ENCODE peak calls at places on chromosomes 5 and 9, in ten cellular contexts. One of them, this sample, is unnamed.

GRCh38 chr5:102760815-102761214 is 5.7 kb downstream of the PAM start:
- DNase-seq in ovary: no peak
- DNase-seq in fibroblast of lung: peak; percentile 38
- DNase-seq in cardiac muscle cell: no peak
- DNase-seq in A673: no peak
- DNase-seq in CD8-positive, alpha-beta T cell: no peak
- DNase-seq in IMR-90: peak; percentile 45
- DNase-seq in heart right ventricle: no peak
- DNase-seq in sigmoid colon: peak; percentile 66
- DNase-seq in upper lobe of right lung: no peak
- DNase-seq in this sample: no peak

GRCh38 chr5:98248949-98249348 is 524.5 kb upstream of the RGMB start:
- DNase-seq in ovary: no peak
- DNase-seq in fibroblast of lung: peak; percentile 96
- DNase-seq in cardiac muscle cell: no peak
- DNase-seq in A673: no peak
- DNase-seq in CD8-positive, alpha-beta T cell: no peak
- DNase-seq in IMR-90: peak; percentile 96
- DNase-seq in heart right ventricle: no peak
- DNase-seq in sigmoid colon: no peak
- DNase-seq in upper lobe of right lung: no peak
- DNase-seq in this sample: no peak

GRCh38 chr5:122415481-122416120 is 103.6 kb downstream of the SNCAIP start:
- DNase-seq in ovary: peak; percentile 67
- DNase-seq in fibroblast of lung: peak; percentile 62
- DNase-seq in cardiac muscle cell: peak; percentile 83
- DNase-seq in A673: peak; percentile 74
- DNase-seq in CD8-positive, alpha-beta T cell: no peak
- DNase-seq in IMR-90: peak; percentile 80
- DNase-seq in heart right ventricle: peak; percentile 39
- DNase-seq in sigmoid colon: peak; percentile 74
- DNase-seq in upper lobe of right lung: no peak
- DNase-seq in this sample: no peak

GRCh38 chr9:97848582-97849237 is 4.3 kb upstream of the FOXE1 start:
- DNase-seq in ovary: no peak
- DNase-seq in fibroblast of lung: no peak
- DNase-seq in cardiac muscle cell: peak; percentile 44
- DNase-seq in A673: no peak
- DNase-seq in CD8-positive, alpha-beta T cell: no peak
- DNase-seq in IMR-90: peak; percentile 3
- DNase-seq in heart right ventricle: no peak
- DNase-seq in sigmoid colon: no peak
- DNase-seq in upper lobe of right lung: peak; percentile 78
- DNase-seq in this sample: no peak

GRCh38 chr9:134776080-134776796 is 104.4 kb upstream of the FCN2 start:
- DNase-seq in ovary: no peak
- DNase-seq in fibroblast of lung: peak; percentile 72
- DNase-seq in cardiac muscle cell: no peak
- DNase-seq in A673: no peak
- DNase-seq in CD8-positive, alpha-beta T cell: no peak
- DNase-seq in IMR-90: peak; percentile 72
- DNase-seq in heart right ventricle: no peak
- DNase-seq in sigmoid colon: no peak
- DNase-seq in upper lobe of right lung: no peak
- DNase-seq in this sample: no peak

GRCh38 chr9:117434568-117434967 is 19.7 kb upstream of the ASTN2 start:
- DNase-seq in ovary: no peak
- DNase-seq in fibroblast of lung: no peak
- DNase-seq in cardiac muscle cell: no peak
- DNase-seq in A673: no peak
- DNase-seq in CD8-positive, alpha-beta T cell: no peak
- DNase-seq in IMR-90: no peak
- DNase-seq in heart right ventricle: no peak
- DNase-seq in sigmoid colon: no peak
- DNase-seq in upper lobe of right lung: no peak
- DNase-seq in this sample: no peak

GRCh38 chr5:151678713-151679112 is 8.0 kb downstream of the SPARC start:
- DNase-seq in ovary: no peak
- DNase-seq in fibroblast of lung: peak; percentile 13
- DNase-seq in cardiac muscle cell: no peak
- DNase-seq in A673: no peak
- DNase-seq in CD8-positive, alpha-beta T cell: no peak
- DNase-seq in IMR-90: peak; percentile 4
- DNase-seq in heart right ventricle: no peak
- DNase-seq in sigmoid colon: peak; percentile 45
- DNase-seq in upper lobe of right lung: no peak
- DNase-seq in this sample: no peak

GRCh38 chr5:61270510-61271165 is 61.4 kb upstream of the ZSWIM6 start:
- DNase-seq in ovary: no peak
- DNase-seq in fibroblast of lung: no peak
- DNase-seq in cardiac muscle cell: no peak
- DNase-seq in A673: no peak
- DNase-seq in CD8-positive, alpha-beta T cell: no peak
- DNase-seq in IMR-90: no peak
- DNase-seq in heart right ventricle: no peak
- DNase-seq in sigmoid colon: no peak
- DNase-seq in upper lobe of right lung: no peak
- DNase-seq in this sample: no peak

GRCh38 chr5:127556609-127557348 is 39.3 kb downstream of the PRRC1 start:
- DNase-seq in ovary: no peak
- DNase-seq in fibroblast of lung: no peak
- DNase-seq in cardiac muscle cell: no peak
- DNase-seq in A673: no peak
- DNase-seq in CD8-positive, alpha-beta T cell: no peak
- DNase-seq in IMR-90: no peak
- DNase-seq in heart right ventricle: no peak
- DNase-seq in sigmoid colon: no peak
- DNase-seq in upper lobe of right lung: no peak
- DNase-seq in this sample: no peak

GRCh38 chr9:86034863-86035734 is 64.3 kb downstream of the GOLM1 start:
- DNase-seq in ovary: no peak
- DNase-seq in fibroblast of lung: peak; percentile 66
- DNase-seq in cardiac muscle cell: peak; percentile 65
- DNase-seq in A673: peak; percentile 71
- DNase-seq in CD8-positive, alpha-beta T cell: no peak
- DNase-seq in IMR-90: peak; percentile 40
- DNase-seq in heart right ventricle: no peak
- DNase-seq in sigmoid colon: no peak
- DNase-seq in upper lobe of right lung: no peak
- DNase-seq in this sample: no peak

GRCh38 chr9:96116275-96117051 is 185.5 kb downstream of the HSD17B3 start:
- DNase-seq in ovary: no peak
- DNase-seq in fibroblast of lung: no peak
- DNase-seq in cardiac muscle cell: no peak
- DNase-seq in A673: no peak
- DNase-seq in CD8-positive, alpha-beta T cell: no peak
- DNase-seq in IMR-90: no peak
- DNase-seq in heart right ventricle: no peak
- DNase-seq in sigmoid colon: peak; percentile 88
- DNase-seq in upper lobe of right lung: peak; percentile 67
- DNase-seq in this sample: peak; percentile 41

GRCh38 chr5:177426566-177427210 is at the start of gene GRK6:
- DNase-seq in ovary: peak; percentile 67
- DNase-seq in fibroblast of lung: no peak
- DNase-seq in cardiac muscle cell: no peak
- DNase-seq in A673: peak; percentile 39
- DNase-seq in CD8-positive, alpha-beta T cell: peak; percentile 72
- DNase-seq in IMR-90: no peak
- DNase-seq in heart right ventricle: peak; percentile 51
- DNase-seq in sigmoid colon: peak; percentile 81
- DNase-seq in upper lobe of right lung: peak; percentile 86
- DNase-seq in this sample: peak; percentile 80

GRCh38 chr9:116175616-116176015 is 22.0 kb downstream of the PAPPA start:
- DNase-seq in ovary: no peak
- DNase-seq in fibroblast of lung: no peak
- DNase-seq in cardiac muscle cell: no peak
- DNase-seq in A673: no peak
- DNase-seq in CD8-positive, alpha-beta T cell: no peak
- DNase-seq in IMR-90: peak; percentile 47
- DNase-seq in heart right ventricle: no peak
- DNase-seq in sigmoid colon: no peak
- DNase-seq in upper lobe of right lung: no peak
- DNase-seq in this sample: no peak

GRCh38 chr5:114447084-114447773 is 85.4 kb downstream of the KCNN2 start:
- DNase-seq in ovary: no peak
- DNase-seq in fibroblast of lung: no peak
- DNase-seq in cardiac muscle cell: no peak
- DNase-seq in A673: peak; percentile 10
- DNase-seq in CD8-positive, alpha-beta T cell: no peak
- DNase-seq in IMR-90: peak; percentile 3
- DNase-seq in heart right ventricle: no peak
- DNase-seq in sigmoid colon: no peak
- DNase-seq in upper lobe of right lung: no peak
- DNase-seq in this sample: no peak

GRCh38 chr5:151523335-151523734 is 67.8 kb downstream of the FAT2 start:
- DNase-seq in ovary: no peak
- DNase-seq in fibroblast of lung: peak; percentile 12
- DNase-seq in cardiac muscle cell: peak; percentile 22
- DNase-seq in A673: peak; percentile 47
- DNase-seq in CD8-positive, alpha-beta T cell: no peak
- DNase-seq in IMR-90: peak; percentile 55
- DNase-seq in heart right ventricle: no peak
- DNase-seq in sigmoid colon: no peak
- DNase-seq in upper lobe of right lung: no peak
- DNase-seq in this sample: peak; percentile 41

GRCh38 chr9:13358128-13358527 is 78.6 kb upstream of the MPDZ start:
- DNase-seq in ovary: no peak
- DNase-seq in fibroblast of lung: peak; percentile 96
- DNase-seq in cardiac muscle cell: no peak
- DNase-seq in A673: no peak
- DNase-seq in CD8-positive, alpha-beta T cell: no peak
- DNase-seq in IMR-90: peak; percentile 92
- DNase-seq in heart right ventricle: no peak
- DNase-seq in sigmoid colon: no peak
- DNase-seq in upper lobe of right lung: no peak
- DNase-seq in this sample: no peak

GRCh38 chr5:39214912-39215709 is 4.3 kb downstream of the FYB1 start:
- DNase-seq in ovary: no peak
- DNase-seq in fibroblast of lung: no peak
- DNase-seq in cardiac muscle cell: no peak
- DNase-seq in A673: no peak
- DNase-seq in CD8-positive, alpha-beta T cell: no peak
- DNase-seq in IMR-90: no peak
- DNase-seq in heart right ventricle: no peak
- DNase-seq in sigmoid colon: no peak
- DNase-seq in upper lobe of right lung: no peak
- DNase-seq in this sample: no peak
- H3K4me3 ChIP-seq in ovary: no peak overlapping the region
- H3K4me3 ChIP-seq in fibroblast of lung: no peak overlapping the region
- H3K4me3 ChIP-seq in cardiac muscle cell: no peak overlapping the region
- H3K4me3 ChIP-seq in A673: no peak overlapping the region
- H3K4me3 ChIP-seq in CD8-positive, alpha-beta T cell: peak overlapping the region; percentile 15
- H3K4me3 ChIP-seq in IMR-90: no peak overlapping the region
- H3K4me3 ChIP-seq in heart right ventricle: no peak overlapping the region
- H3K4me3 ChIP-seq in sigmoid colon: no peak overlapping the region
- H3K4me3 ChIP-seq in upper lobe of right lung: no peak overlapping the region
- H3K4me3 ChIP-seq in this sample: no peak overlapping the region

GRCh38 chr5:65157906-65158603 is 323.7 kb downstream of the ADAMTS6 start:
- DNase-seq in ovary: no peak
- DNase-seq in fibroblast of lung: peak; percentile 63
- DNase-seq in cardiac muscle cell: no peak
- DNase-seq in A673: no peak
- DNase-seq in CD8-positive, alpha-beta T cell: no peak
- DNase-seq in IMR-90: no peak
- DNase-seq in heart right ventricle: no peak
- DNase-seq in sigmoid colon: no peak
- DNase-seq in upper lobe of right lung: no peak
- DNase-seq in this sample: no peak
- H3K27ac ChIP-seq in ovary: no peak overlapping the region
- H3K27ac ChIP-seq in fibroblast of lung: no peak overlapping the region
- H3K27ac ChIP-seq in cardiac muscle cell: no peak overlapping the region
- H3K27ac ChIP-seq in A673: no peak overlapping the region
- H3K27ac ChIP-seq in CD8-positive, alpha-beta T cell: no peak overlapping the region
- H3K27ac ChIP-seq in IMR-90: no peak overlapping the region
- H3K27ac ChIP-seq in heart right ventricle: no peak overlapping the region
- H3K27ac ChIP-seq in sigmoid colon: no peak overlapping the region
- H3K27ac ChIP-seq in upper lobe of right lung: no peak overlapping the region
- H3K27ac ChIP-seq in this sample: no peak overlapping the region

GRCh38 chr9:114417511-114417910 is 29.7 kb upstream of the AKNA start:
- DNase-seq in ovary: no peak
- DNase-seq in fibroblast of lung: peak; percentile 87
- DNase-seq in cardiac muscle cell: no peak
- DNase-seq in A673: no peak
- DNase-seq in CD8-positive, alpha-beta T cell: no peak
- DNase-seq in IMR-90: peak; percentile 77
- DNase-seq in heart right ventricle: no peak
- DNase-seq in sigmoid colon: no peak
- DNase-seq in upper lobe of right lung: no peak
- DNase-seq in this sample: no peak
- TF ChIP-seq CTCF in ovary: no peak
- TF ChIP-seq CTCF in fibroblast of lung: no peak
- TF ChIP-seq CTCF in cardiac muscle cell: no peak
- TF ChIP-seq CTCF in A673: no peak
- TF ChIP-seq CTCF in CD8-positive, alpha-beta T cell: no peak
- TF ChIP-seq CTCF in IMR-90: peak; percentile 47
- TF ChIP-seq CTCF in heart right ventricle: no peak
- TF ChIP-seq CTCF in sigmoid colon: no peak
- TF ChIP-seq CTCF in upper lobe of right lung: no peak
- TF ChIP-seq CTCF in this sample: no peak

DNA sequence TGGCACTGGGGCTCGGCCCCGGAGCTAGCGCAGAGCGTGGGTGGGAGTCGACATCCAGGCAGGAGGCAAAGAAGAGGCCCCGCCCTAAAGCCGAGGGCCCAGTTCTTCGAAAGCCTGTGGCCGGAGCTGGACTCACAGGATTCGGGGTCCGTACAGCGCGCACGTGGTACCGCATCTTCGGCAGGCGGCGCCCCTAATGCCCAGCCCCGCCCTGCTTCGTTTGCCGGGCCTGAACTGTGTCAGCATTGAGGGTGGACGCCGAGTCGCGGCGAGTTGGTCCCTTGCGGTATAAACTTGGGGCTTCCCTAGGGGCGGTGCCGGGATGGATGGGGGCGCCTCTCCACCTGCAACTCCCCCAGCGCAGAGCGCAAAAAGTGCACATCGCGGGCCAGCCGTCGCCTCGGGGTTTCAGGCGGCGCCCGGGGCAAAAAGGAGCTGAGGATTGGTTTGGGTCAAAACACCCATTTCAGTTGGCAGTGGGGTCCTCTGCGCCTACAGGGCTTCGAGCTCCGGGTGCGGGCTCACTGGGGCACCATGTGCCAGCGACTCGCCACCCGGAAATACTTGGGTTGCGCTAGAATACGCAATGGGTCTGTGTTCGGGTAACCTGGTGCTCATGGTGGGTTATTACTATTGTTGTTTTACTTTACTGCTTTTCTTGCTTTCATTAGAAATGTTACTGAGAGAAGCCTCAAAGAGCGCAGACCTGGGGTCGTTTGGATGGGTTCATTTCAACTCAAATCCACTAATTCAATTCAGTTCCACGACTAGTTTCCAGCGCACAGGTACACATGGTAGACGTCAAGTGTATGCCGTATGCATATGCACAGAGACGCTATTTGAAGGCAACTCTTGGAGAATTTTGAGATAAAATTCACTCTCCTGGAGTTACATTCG is 3.9 kb upstream of the PAX5 start:
- DNase-seq in ovary: no peak
- DNase-seq in fibroblast of lung: peak; percentile 5
- DNase-seq in cardiac muscle cell: no peak
- DNase-seq in A673: no peak
- DNase-seq in CD8-positive, alpha-beta T cell: no peak
- DNase-seq in IMR-90: no peak
- DNase-seq in heart right ventricle: no peak
- DNase-seq in sigmoid colon: no peak
- DNase-seq in upper lobe of right lung: no peak
- DNase-seq in this sample: no peak
- H3K4me3 ChIP-seq in ovary: peak overlapping the region; percentile 41
- H3K4me3 ChIP-seq in fibroblast of lung: peak overlapping the region; percentile 19
- H3K4me3 ChIP-seq in cardiac muscle cell: peak overlapping the region; percentile 28
- H3K4me3 ChIP-seq in A673: peak overlapping the region; percentile 54
- H3K4me3 ChIP-seq in CD8-positive, alpha-beta T cell: peak overlapping the region; percentile 41
- H3K4me3 ChIP-seq in IMR-90: no peak overlapping the region
- H3K4me3 ChIP-seq in heart right ventricle: peak overlapping the region; percentile 34
- H3K4me3 ChIP-seq in sigmoid colon: no peak overlapping the region
- H3K4me3 ChIP-seq in upper lobe of right lung: peak overlapping the region; percentile 56
- H3K4me3 ChIP-seq in this sample: peak overlapping the region; percentile 83

GRCh38 chr9:16143947-16144890 is 591.4 kb downstream of the CCDC171 start:
- DNase-seq in ovary: no peak
- DNase-seq in fibroblast of lung: peak; percentile 85
- DNase-seq in cardiac muscle cell: no peak
- DNase-seq in A673: no peak
- DNase-seq in CD8-positive, alpha-beta T cell: no peak
- DNase-seq in IMR-90: no peak
- DNase-seq in heart right ventricle: no peak
- DNase-seq in sigmoid colon: no peak
- DNase-seq in upper lobe of right lung: no peak
- DNase-seq in this sample: no peak
- H3K27ac ChIP-seq in ovary: no peak overlapping the region
- H3K27ac ChIP-seq in fibroblast of lung: no peak overlapping the region
- H3K27ac ChIP-seq in cardiac muscle cell: peak overlapping the region; percentile 87
- H3K27ac ChIP-seq in A673: no peak overlapping the region
- H3K27ac ChIP-seq in CD8-positive, alpha-beta T cell: no peak overlapping the region
- H3K27ac ChIP-seq in IMR-90: no peak overlapping the region
- H3K27ac ChIP-seq in heart right ventricle: no peak overlapping the region
- H3K27ac ChIP-seq in sigmoid colon: no peak overlapping the region
- H3K27ac ChIP-seq in upper lobe of right lung: no peak overlapping the region
- H3K27ac ChIP-seq in this sample: no peak overlapping the region